ENCODE peak calls at places on chromosomes 3 and 15, in five cellular contexts. O is erythroblast, Y is GM04504, H is Daoy, S is Calu3. Q is an unnamed sample.

GRCh38 chr3:42780892-42781700 is 8.0 kb upstream of the CCDC13 start:
- DNase-seq in S (peak), O (peak), H (peak), Y (peak), Q (no peak)

GRCh38 chr3:111712294-111713180 is 117.4 kb upstream of the ZBED2 start:
- DNase-seq in O (no peak), Y (no peak), H (peak), S (no peak), Q (no peak)

GRCh38 chr15:76200083-76200465 is 111.2 kb downstream of the ETFA start:
- DNase-seq in S (no peak), H (no peak), O (no peak), Y (no peak), Q (no peak)

GRCh38 chr3:134608023-134608758 is 42.6 kb downstream of the KY start:
- DNase-seq in H (no peak), Y (no peak), S (no peak), O (no peak), Q (no peak)

GRCh38 chr3:114902691-114903101 is 244.4 kb downstream of the ZBTB20 start:
- DNase-seq in Y (no peak), H (no peak), O (peak), S (peak), Q (no peak)

GRCh38 chr15:71080166-71080565 is 35.1 kb upstream of the THSD4 start:
- DNase-seq in S (no peak), Y (no peak), H (no peak), O (no peak), Q (no peak)

GRCh38 chr15:71349336-71349735 is 234.1 kb downstream of the THSD4 start:
- DNase-seq in H (no peak), O (no peak), Y (no peak), S (no peak), Q (no peak)

GRCh38 chr3:116524455-116524854 is 79.2 kb upstream of the LSAMP start:
- DNase-seq in O (no peak), Y (no peak), H (no peak), S (no peak), Q (no peak)

GRCh38 chr3:129195731-129196256 is 12.1 kb upstream of the CNBP start:
- DNase-seq in Y (peak), H (peak), S (no peak), O (peak), Q (no peak)

GRCh38 chr15:97235285-97235985 is 725.1 kb upstream of the ARRDC4 start:
- DNase-seq in H (peak), O (peak), S (peak), Y (peak), Q (peak)

GRCh38 chr3:88986834-88987233 is 120.6 kb upstream of the EPHA3 start:
- DNase-seq in S (no peak), Y (peak), O (no peak), H (peak), Q (no peak)

GRCh38 chr15:20345401-20345958 is 196.1 kb downstream of the GOLGA6L6 start:
- DNase-seq in H (peak), Y (no peak), O (no peak), S (no peak), Q (no peak)

GRCh38 chr3:10012106-10012505 is 14.1 kb upstream of the FANCD2 start:
- DNase-seq in O (no peak), H (no peak), Y (no peak), S (no peak), Q (no peak)

GRCh38 chr3:61861410-61861809 is 300.0 kb downstream of the PTPRG start:
- DNase-seq in Y (no peak), S (no peak), O (no peak), H (no peak), Q (no peak)

GRCh38 chr15:89743011-89743410 is 8.0 kb downstream of the MESP1 start:
- DNase-seq in O (no peak), S (no peak), H (no peak), Y (no peak), Q (no peak)

GRCh38 chr3:8837172-8837571 is 67.8 kb upstream of the OXTR start:
- DNase-seq in H (peak), O (no peak), Y (peak), S (no peak), Q (no peak)